ENCODE peak calls at places on chromosomes 7 and 10, in seven cellular contexts. I, O, P, T, W, Q and G are unnamed samples.

GRCh38 chr7:93894966-93895650 is 4.6 kb upstream of the TFPI2 start:
- DNase-seq in W (peak; percentile 44), P (no peak), Q (no peak), I (no peak), T (no peak), O (no peak), G (no peak)

GRCh38 chr10:114412907-114413386 is 8.6 kb upstream of the AFAP1L2 start:
- DNase-seq in Q (peak; percentile 59), I (no peak), T (peak; percentile 27), W (peak; percentile 67), O (no peak), P (no peak), G (no peak)

GRCh38 chr10:130772056-130772455 is 539.5 kb downstream of the TCERG1L start:
- DNase-seq in W (no peak), T (no peak), O (no peak), I (no peak), P (no peak), Q (no peak), G (no peak)

GRCh38 chr7:22942191-22942590 is 71.7 kb downstream of the HYCC1 start:
- DNase-seq in Q (no peak), W (no peak), O (no peak), T (no peak), I (no peak), P (no peak), G (no peak)

GRCh38 chr7:28358423-28358868 is 53.9 kb upstream of the CREB5 start:
- DNase-seq in Q (no peak), O (no peak), I (no peak), P (no peak), T (peak; percentile 59), W (peak; percentile 99), G (no peak)

GRCh38 chr10:112394475-112394875 is 20.6 kb downstream of the ACSL5 start:
- DNase-seq in T (no peak), Q (no peak), I (peak; percentile 42), W (no peak), P (no peak), O (no peak), G (no peak)

GRCh38 chr10:10209152-10209551 is 808.5 kb upstream of the CELF2 start:
- DNase-seq in I (no peak), T (no peak), P (no peak), Q (peak; percentile 38), O (no peak), W (peak; percentile 94), G (no peak)

GRCh38 chr10:33163941-33164824 is 170.3 kb downstream of the NRP1 start:
- DNase-seq in W (no peak), P (no peak), O (no peak), I (no peak), T (no peak), Q (no peak), G (no peak)

GRCh38 chr7:25546306-25546705 is 318.0 kb upstream of the NPVF start:
- DNase-seq in O (no peak), I (no peak), Q (no peak), P (no peak), W (no peak), T (no peak), G (no peak)

GRCh38 chr10:10293431-10293830 is 724.2 kb upstream of the CELF2 start:
- DNase-seq in P (peak; percentile 62), Q (peak; percentile 42), T (no peak), O (no peak), I (no peak), W (peak; percentile 31), G (no peak)

GRCh38 chr7:82164813-82165212 is 278.8 kb downstream of the CACNA2D1 start:
- DNase-seq in O (no peak), T (no peak), I (no peak), Q (no peak), P (no peak), W (peak; percentile 82), G (no peak)

GRCh38 chr7:65239707-65240352 is 133.8 kb upstream of the ZNF92 start:
- DNase-seq in Q (peak; percentile 54), T (no peak), I (peak; percentile 52), O (no peak), P (peak; percentile 89), W (peak; percentile 12), G (no peak)

GRCh38 chr10:92850186-92850585 is 1.9 kb downstream of the EXOC6 start:
- DNase-seq in I (no peak), T (no peak), Q (no peak), W (peak; percentile 53), O (no peak), P (no peak), G (no peak)

GRCh38 chr10:92848037-92848440 is 281 bp upstream of the EXOC6 start:
- DNase-seq in O (no peak), Q (no peak), W (no peak), I (no peak), T (no peak), P (no peak), G (no peak)

GRCh38 chr10:92848441-92849233 is at the start of gene EXOC6:
- DNase-seq in Q (peak; percentile 89), P (peak; percentile 78), I (peak; percentile 85), T (peak; percentile 71), W (peak; percentile 72), O (peak; percentile 91), G (peak; percentile 90)

GRCh38 chr10:92849576-92850090 is 1.3 kb downstream of the EXOC6 start:
- DNase-seq in I (no peak), T (no peak), W (no peak), P (no peak), O (no peak), Q (no peak), G (no peak)

GRCh38 chr10:92849234-92849525 is 860 bp downstream of the EXOC6 start:
- DNase-seq in T (no peak), O (no peak), Q (no peak), P (no peak), I (no peak), W (no peak), G (no peak)
- H3K4me1 ChIP-seq in T (peaks cover 15% of the 10 kb centered on the region), O (peaks cover 8% of the 10 kb centered on the region), Q (no peaks in the 10 kb centered on the region), P (no peaks in the 10 kb centered on the region), I (peaks cover 27% of the 10 kb centered on the region), W (peaks cover 3% of the 10 kb centered on the region), G (peaks cover 11% of the 10 kb centered on the region)

GRCh38 chr10:80188713-80189112 is 16.6 kb downstream of the ANXA11 start:
- DNase-seq in W (no peak), Q (no peak), T (no peak), O (no peak), P (no peak), I (peak; percentile 24), G (no peak)

GRCh38 chr10:80194373-80195045 is 10.8 kb downstream of the ANXA11 start:
- DNase-seq in I (no peak), W (no peak), O (no peak), Q (no peak), P (no peak), T (no peak), G (no peak)

GRCh38 chr10:80191589-80192270 is 13.6 kb downstream of the ANXA11 start:
- DNase-seq in W (no peak), P (no peak), I (peak; percentile 84), O (peak; percentile 60), T (no peak), Q (peak; percentile 44), G (peak; percentile 30)

GRCh38 chr10:80195046-80195574 is 10.2 kb downstream of the ANXA11 start:
- DNase-seq in I (no peak), T (no peak), O (no peak), P (no peak), Q (no peak), W (no peak), G (no peak)

GRCh38 chr10:80192553-80192952 is 12.8 kb downstream of the ANXA11 start:
- DNase-seq in I (no peak), O (no peak), T (no peak), W (no peak), P (no peak), Q (no peak), G (no peak)
- H3K4me1 ChIP-seq in I (peaks cover 100% of the 10 kb centered on the region), O (peaks cover 47% of the 10 kb centered on the region), T (peaks cover 73% of the 10 kb centered on the region), W (peaks cover 4% of the 10 kb centered on the region), P (no peaks in the 10 kb centered on the region), Q (peaks cover 3% of the 10 kb centered on the region), G (peaks cover 84% of the 10 kb centered on the region)

GRCh38 chr10:79057481-79058275 is 11.1 kb upstream of the ZMIZ1 start:
- DNase-seq in P (no peak), W (no peak), I (peak; percentile 23), O (peak; percentile 21), Q (peak; percentile 17), T (no peak), G (no peak)

GRCh38 chr10:79060641-79061255 is 8.0 kb upstream of the ZMIZ1 start:
- DNase-seq in W (no peak), P (no peak), O (peak; percentile 18), Q (peak; percentile 39), I (peak; percentile 17), T (no peak), G (no peak)

GRCh38 chr10:79061441-79062315 is 7.1 kb upstream of the ZMIZ1 start:
- DNase-seq in I (peak; percentile 24), T (no peak), Q (peak; percentile 30), W (no peak), O (peak; percentile 48), P (no peak), G (no peak)

GRCh38 chr10:79058899-79059771 is 9.6 kb upstream of the ZMIZ1 start:
- DNase-seq in P (no peak), W (no peak), T (no peak), I (peak; percentile 87), Q (peak; percentile 12), O (peak; percentile 20), G (no peak)

GRCh38 chr10:79059859-79060379 is 8.8 kb upstream of the ZMIZ1 start:
- DNase-seq in P (no peak), I (peak; percentile 88), T (no peak), Q (peak; percentile 43), W (no peak), O (peak; percentile 24), G (no peak)
- H3K4me1 ChIP-seq in P (peaks cover 8% of the 10 kb centered on the region), I (peaks cover 89% of the 10 kb centered on the region), T (no peaks in the 10 kb centered on the region), Q (no peaks in the 10 kb centered on the region), W (no peaks in the 10 kb centered on the region), O (peaks cover 4% of the 10 kb centered on the region), G (peaks cover 18% of the 10 kb centered on the region)

DNA sequence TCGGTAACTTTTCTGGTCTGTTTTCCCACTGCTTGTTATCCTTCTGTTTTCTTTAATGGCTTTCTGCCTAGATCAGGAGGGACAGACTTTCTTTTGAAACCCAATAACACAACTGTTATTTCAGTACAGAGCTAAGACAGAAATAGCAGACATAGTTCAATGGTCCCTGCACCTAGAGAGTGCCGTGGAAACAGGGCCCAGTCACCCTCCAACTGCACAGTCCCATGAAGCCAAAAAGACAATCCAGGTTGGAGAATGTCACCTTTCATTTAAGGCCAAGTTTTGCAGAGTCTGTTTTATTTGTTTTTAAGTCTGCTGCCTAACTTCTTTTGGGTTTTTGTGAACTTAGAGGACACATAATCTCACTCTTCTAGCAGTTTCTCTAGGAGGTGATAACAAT is 2.5 kb downstream of the AIMP2 start:
- DNase-seq in T (no peak), I (no peak), W (no peak), O (no peak), P (no peak), Q (no peak), G (no peak)
- H3K4me1 ChIP-seq in T (peaks cover 23% of the 10 kb centered on the region), I (peaks cover 76% of the 10 kb centered on the region), W (peaks cover 7% of the 10 kb centered on the region), O (peaks cover 6% of the 10 kb centered on the region), P (no peaks in the 10 kb centered on the region), Q (no peaks in the 10 kb centered on the region), G (peaks cover 18% of the 10 kb centered on the region)